ENCODE peak calls at places on chromosomes 13 and 19, in five cellular contexts. One of them, this sample, is unnamed. For H3K4me1, the result is how much of the 10 kb centered on the place peaks cover.

GRCh38 chr19:12939292-12939606 is 840 bp downstream of the CALR start:
- DNase-seq in CD8-positive, alpha-beta T cell: no peak
- DNase-seq in right atrium auricular region: no peak
- DNase-seq in testis: no peak
- DNase-seq in A549: no peak
- DNase-seq in this sample: no peak

GRCh38 chr19:53612762-53613526 is 18.9 kb upstream of the DPRX start:
- DNase-seq in right atrium auricular region: no peak
- DNase-seq in testis: no peak
- DNase-seq in A549: no peak
- DNase-seq in CD8-positive, alpha-beta T cell: no peak
- DNase-seq in this sample: no peak

GRCh38 chr19:23789246-23789645 is 30.6 kb upstream of the ZNF681 start:
- DNase-seq in CD8-positive, alpha-beta T cell: no peak
- DNase-seq in A549: no peak
- DNase-seq in right atrium auricular region: no peak
- DNase-seq in testis: no peak
- DNase-seq in this sample: no peak

GRCh38 chr13:80131204-80131603 is 209.7 kb downstream of the SPRY2 start:
- DNase-seq in testis: peak
- DNase-seq in A549: peak
- DNase-seq in right atrium auricular region: peak
- DNase-seq in CD8-positive, alpha-beta T cell: no peak
- DNase-seq in this sample: peak

GRCh38 chr19:46426506-46427162 is 2.1 kb downstream of the PNMA8C start:
- DNase-seq in A549: peak
- DNase-seq in right atrium auricular region: no peak
- DNase-seq in CD8-positive, alpha-beta T cell: no peak
- DNase-seq in testis: peak
- DNase-seq in this sample: peak

GRCh38 chr19:33683881-33684549 is 62.3 kb downstream of the CHST8 start:
- DNase-seq in testis: peak
- DNase-seq in right atrium auricular region: no peak
- DNase-seq in A549: peak
- DNase-seq in CD8-positive, alpha-beta T cell: no peak
- DNase-seq in this sample: peak

GRCh38 chr19:16372065-16372915 is 47.7 kb downstream of the KLF2 start:
- DNase-seq in CD8-positive, alpha-beta T cell: no peak
- DNase-seq in testis: no peak
- DNase-seq in right atrium auricular region: no peak
- DNase-seq in A549: no peak
- DNase-seq in this sample: peak

GRCh38 chr19:43799502-43800142 is 2.6 kb downstream of the LYPD5 start:
- DNase-seq in testis: no peak
- DNase-seq in A549: no peak
- DNase-seq in CD8-positive, alpha-beta T cell: no peak
- DNase-seq in right atrium auricular region: no peak
- DNase-seq in this sample: no peak

GRCh38 chr19:10260141-10260584 is 8.1 kb downstream of the MRPL4 start:
- DNase-seq in right atrium auricular region: no peak
- DNase-seq in testis: no peak
- DNase-seq in A549: no peak
- DNase-seq in CD8-positive, alpha-beta T cell: no peak
- DNase-seq in this sample: no peak

GRCh38 chr19:35120492-35120891 is 4.9 kb downstream of the FXYD3 start:
- DNase-seq in testis: no peak
- DNase-seq in right atrium auricular region: no peak
- DNase-seq in A549: peak
- DNase-seq in CD8-positive, alpha-beta T cell: no peak
- DNase-seq in this sample: no peak

GRCh38 chr13:29021717-29022116 is 201.6 kb downstream of the MTUS2 start:
- DNase-seq in right atrium auricular region: no peak
- DNase-seq in CD8-positive, alpha-beta T cell: no peak
- DNase-seq in A549: no peak
- DNase-seq in testis: no peak
- DNase-seq in this sample: no peak

GRCh38 chr19:29831041-29831548 is 19.3 kb downstream of the CCNE1 start:
- DNase-seq in A549: peak
- DNase-seq in right atrium auricular region: no peak
- DNase-seq in testis: no peak
- DNase-seq in CD8-positive, alpha-beta T cell: peak
- DNase-seq in this sample: no peak

GRCh38 chr13:105773887-105774538 is 761.4 kb downstream of the EFNB2 start:
- DNase-seq in CD8-positive, alpha-beta T cell: no peak
- DNase-seq in right atrium auricular region: no peak
- DNase-seq in A549: peak
- DNase-seq in testis: no peak
- DNase-seq in this sample: no peak

GRCh38 chr13:101654916-101655315 is 202.4 kb downstream of the ITGBL1 start:
- DNase-seq in CD8-positive, alpha-beta T cell: no peak
- DNase-seq in testis: no peak
- DNase-seq in right atrium auricular region: no peak
- DNase-seq in A549: peak
- DNase-seq in this sample: no peak

GRCh38 chr19:7506385-7507328 is 9.2 kb upstream of the ZNF358 start:
- DNase-seq in CD8-positive, alpha-beta T cell: no peak
- DNase-seq in right atrium auricular region: peak
- DNase-seq in testis: peak
- DNase-seq in A549: peak
- DNase-seq in this sample: peak

GRCh38 chr13:21884299-21884878 is 213.5 kb downstream of the FGF9 start:
- DNase-seq in testis: no peak
- DNase-seq in CD8-positive, alpha-beta T cell: no peak
- DNase-seq in right atrium auricular region: no peak
- DNase-seq in A549: no peak
- DNase-seq in this sample: no peak

GRCh38 chr19:43318796-43319314 is 34.6 kb upstream of the CD177 start:
- DNase-seq in A549: no peak
- DNase-seq in CD8-positive, alpha-beta T cell: no peak
- DNase-seq in right atrium auricular region: no peak
- DNase-seq in testis: no peak
- DNase-seq in this sample: no peak

GRCh38 chr13:113813749-113814434 is 50.0 kb downstream of the GAS6 start:
- DNase-seq in right atrium auricular region: no peak
- DNase-seq in testis: peak
- DNase-seq in A549: no peak
- DNase-seq in CD8-positive, alpha-beta T cell: no peak
- DNase-seq in this sample: peak

DNA sequence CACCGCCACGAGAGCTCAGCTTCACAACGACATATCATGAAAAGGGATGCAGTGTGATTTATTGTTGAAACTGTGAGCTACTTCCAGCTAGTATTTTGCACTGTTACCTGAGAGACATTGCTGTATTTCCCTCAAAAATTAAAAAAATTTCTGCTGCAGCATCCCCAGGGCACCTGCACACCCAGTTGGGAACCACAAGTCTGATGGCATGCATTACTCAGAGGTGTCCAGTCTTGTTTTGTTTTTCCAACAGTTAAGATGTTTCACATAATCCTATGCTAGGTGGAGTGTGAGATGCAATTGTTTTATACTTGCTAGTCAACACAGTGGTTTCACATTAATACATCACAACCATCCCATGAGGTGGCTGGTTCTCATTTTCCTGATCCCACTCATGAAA is 285.2 kb downstream of the SHISA2 start:
- DNase-seq in A549: no peak
- DNase-seq in right atrium auricular region: no peak
- DNase-seq in CD8-positive, alpha-beta T cell: no peak
- DNase-seq in testis: no peak
- DNase-seq in this sample: no peak
- TF ChIP-seq CTCF in A549: no peak
- TF ChIP-seq CTCF in right atrium auricular region: no peak
- TF ChIP-seq CTCF in CD8-positive, alpha-beta T cell: no peak
- TF ChIP-seq CTCF in testis: no peak
- TF ChIP-seq CTCF in this sample: no peak

DNA sequence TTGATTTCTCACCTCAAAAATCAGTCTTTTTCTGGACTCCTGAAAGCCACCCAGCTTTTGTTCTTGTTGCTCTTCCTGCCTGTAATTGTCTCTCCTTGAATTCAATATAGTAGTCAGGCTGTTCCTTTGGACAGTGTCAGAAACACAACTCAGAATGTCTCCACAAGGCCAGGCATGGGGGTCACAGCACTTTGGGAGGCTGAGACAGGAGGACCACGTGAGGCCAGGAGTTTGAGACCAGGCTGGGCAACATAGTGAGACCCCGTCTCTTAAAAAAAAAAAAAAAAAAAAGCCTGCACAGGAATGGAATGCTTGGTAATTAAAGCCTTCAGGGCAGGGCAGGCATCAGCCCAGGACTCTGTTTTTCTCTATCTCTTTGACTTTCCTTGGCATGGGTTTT is 8.9 kb upstream of the BAX start:
- DNase-seq in A549: no peak
- DNase-seq in right atrium auricular region: no peak
- DNase-seq in testis: no peak
- DNase-seq in CD8-positive, alpha-beta T cell: no peak
- DNase-seq in this sample: no peak
- H3K4me1 ChIP-seq in A549: under half
- H3K4me1 ChIP-seq in right atrium auricular region: under half
- H3K4me1 ChIP-seq in testis: under half
- H3K4me1 ChIP-seq in CD8-positive, alpha-beta T cell: under half
- H3K4me1 ChIP-seq in this sample: under half

DNA sequence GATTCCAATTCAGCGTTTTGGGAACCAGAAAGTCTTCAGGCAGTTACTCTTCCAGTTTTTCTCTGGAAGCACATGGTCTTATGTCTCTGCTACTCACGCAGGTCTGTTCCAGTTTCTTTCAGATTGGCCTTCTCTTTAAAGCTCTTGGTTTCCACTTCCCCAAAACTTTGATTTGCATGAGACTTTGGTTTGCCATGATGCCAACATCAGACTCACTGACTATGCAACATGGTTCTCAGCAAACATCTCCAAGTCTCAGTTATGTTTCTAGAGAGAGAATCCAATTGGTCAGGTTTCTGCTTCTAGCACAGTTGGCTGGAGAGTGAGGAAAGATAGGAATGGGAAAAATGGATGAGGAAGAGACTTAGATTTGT is 3.1 kb downstream of the AKAP11 start:
- DNase-seq in right atrium auricular region: no peak
- DNase-seq in A549: no peak
- DNase-seq in CD8-positive, alpha-beta T cell: no peak
- DNase-seq in testis: no peak
- DNase-seq in this sample: no peak
- H3K4me3 ChIP-seq in right atrium auricular region: no peak
- H3K4me3 ChIP-seq in A549: no peak
- H3K4me3 ChIP-seq in CD8-positive, alpha-beta T cell: no peak
- H3K4me3 ChIP-seq in testis: no peak
- H3K4me3 ChIP-seq in this sample: no peak

DNA sequence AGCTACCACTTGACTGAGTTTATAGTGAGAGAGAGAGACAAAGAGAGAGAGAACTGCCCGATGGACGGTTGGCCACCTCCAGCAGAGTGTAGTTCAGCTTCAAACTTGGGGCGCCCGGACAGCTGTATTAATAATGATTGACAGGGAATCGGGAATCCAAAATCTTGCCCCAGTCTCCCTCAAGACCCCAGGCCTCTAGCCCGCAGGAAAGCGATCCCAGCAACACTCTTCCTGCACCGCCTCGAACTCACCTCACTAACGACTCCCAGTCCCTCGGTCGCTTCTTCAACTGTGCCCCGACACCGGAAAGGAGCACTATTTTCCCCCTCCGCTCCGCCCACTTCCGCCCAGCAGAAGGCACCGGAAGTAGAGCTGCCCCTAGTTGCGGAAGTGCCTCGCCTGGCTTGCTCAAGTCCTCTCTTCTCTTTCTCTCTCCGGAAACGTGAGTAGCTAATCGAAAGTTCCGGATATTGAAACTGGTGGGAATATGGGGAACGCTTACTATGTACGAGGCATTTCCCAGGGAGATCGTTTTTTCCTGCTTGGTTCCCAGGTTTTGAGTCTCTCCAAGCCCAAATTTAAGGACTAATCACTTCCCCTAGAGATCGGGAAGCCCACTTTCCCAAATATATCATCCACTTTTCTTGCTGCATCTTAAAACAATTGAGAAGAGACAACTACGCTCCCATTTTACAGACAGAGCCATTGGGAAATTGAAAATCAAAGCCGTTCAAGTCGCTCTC is at the start of gene NOSIP:
- DNase-seq in CD8-positive, alpha-beta T cell: peak
- DNase-seq in A549: peak
- DNase-seq in testis: peak
- DNase-seq in right atrium auricular region: peak
- DNase-seq in this sample: peak
- TF ChIP-seq CTCF in CD8-positive, alpha-beta T cell: no peak
- TF ChIP-seq CTCF in A549: no peak
- TF ChIP-seq CTCF in testis: no peak
- TF ChIP-seq CTCF in right atrium auricular region: no peak
- TF ChIP-seq CTCF in this sample: no peak

GRCh38 chr19:11377756-11378155 is 3.3 kb downstream of the SWSAP1 start:
- DNase-seq in CD8-positive, alpha-beta T cell: no peak
- DNase-seq in right atrium auricular region: no peak
- DNase-seq in testis: no peak
- DNase-seq in A549: no peak
- DNase-seq in this sample: no peak
- H3K4me1 ChIP-seq in CD8-positive, alpha-beta T cell: under half
- H3K4me1 ChIP-seq in right atrium auricular region: half or more
- H3K4me1 ChIP-seq in testis: under half
- H3K4me1 ChIP-seq in A549: half or more
- H3K4me1 ChIP-seq in this sample: under half

DNA sequence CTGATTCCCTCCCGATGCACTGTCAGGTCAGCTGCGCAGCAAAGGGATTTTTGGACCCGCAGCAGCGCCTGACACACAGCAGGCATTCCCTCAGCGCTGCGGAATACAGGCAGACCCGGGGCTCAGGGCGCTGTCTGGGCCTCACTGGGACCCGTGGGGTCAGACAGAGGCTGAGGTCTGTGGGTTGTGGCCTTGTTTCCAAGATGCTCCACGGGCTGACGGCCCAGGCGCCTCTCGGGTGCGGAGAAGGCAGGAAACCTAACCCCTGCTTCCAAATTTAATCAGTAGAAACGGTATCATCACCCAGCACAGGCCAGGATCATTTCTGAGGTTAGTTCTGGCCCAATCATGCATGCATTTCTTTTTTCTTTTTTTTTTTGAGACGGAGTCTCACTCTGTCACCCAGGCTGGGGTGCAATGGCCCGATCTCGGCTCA is 686 bp upstream of the RNF126 start:
- DNase-seq in testis: no peak
- DNase-seq in A549: no peak
- DNase-seq in CD8-positive, alpha-beta T cell: no peak
- DNase-seq in right atrium auricular region: no peak
- DNase-seq in this sample: no peak
- H3K4me3 ChIP-seq in testis: peak
- H3K4me3 ChIP-seq in A549: peak
- H3K4me3 ChIP-seq in CD8-positive, alpha-beta T cell: peak
- H3K4me3 ChIP-seq in right atrium auricular region: peak
- H3K4me3 ChIP-seq in this sample: peak

This sample was measured in heart left ventricle.